ENCODE peak calls at places on chromosomes 13 and 19, in eight cellular contexts. U, M, I, J, T, A, N and L are unnamed samples.

GRCh38 chr13:92938481-92939020 is 288.1 kb upstream of the GPC6 start:
- DNase-seq in T (no peak), M (no peak), J (no peak), I (no peak), N (no peak), A (no peak), U (no peak), L (no peak)

GRCh38 chr13:73406454-73406853 is 347.6 kb downstream of the KLF5 start:
- DNase-seq in U (no peak), I (no peak), M (no peak), A (no peak), T (no peak), J (no peak), N (no peak), L (no peak)

GRCh38 chr13:84430441-84430840 is 548.2 kb upstream of the SLITRK1 start:
- DNase-seq in I (no peak), A (no peak), M (peak), U (no peak), N (no peak), J (no peak), T (no peak), L (no peak)

GRCh38 chr19:52871466-52871865 is 14.0 kb upstream of the ZNF468 start:
- DNase-seq in M (no peak), T (no peak), A (no peak), U (no peak), I (no peak), J (no peak), N (no peak), L (no peak)

GRCh38 chr13:31896427-31896826 is 135.1 kb upstream of the FRY start:
- DNase-seq in I (peak), A (peak), N (no peak), J (no peak), U (no peak), M (peak), T (no peak), L (peak)

GRCh38 chr13:40352385-40352778 is 314.1 kb downstream of the FOXO1 start:
- DNase-seq in T (no peak), U (no peak), N (no peak), I (no peak), A (peak), M (peak), J (no peak), L (no peak)

GRCh38 chr13:76852991-76853390 is 33.2 kb downstream of the KCTD12 start:
- DNase-seq in N (no peak), M (peak), U (no peak), A (no peak), T (no peak), J (no peak), I (no peak), L (no peak)

GRCh38 chr13:97753942-97754670 is 199.4 kb upstream of the IPO5 start:
- DNase-seq in I (no peak), U (no peak), A (no peak), M (no peak), J (no peak), N (no peak), T (no peak), L (no peak)

GRCh38 chr19:1408300-1409203 is 1.2 kb downstream of the DAZAP1 start:
- DNase-seq in I (peak), M (peak), J (no peak), T (peak), N (no peak), U (peak), A (peak), L (no peak)

GRCh38 chr13:109840201-109840892 is 54.0 kb upstream of the IRS2 start:
- DNase-seq in U (no peak), I (no peak), N (no peak), J (no peak), T (no peak), M (peak), A (no peak), L (no peak)

GRCh38 chr13:52010890-52011689 is at the start of gene ATP7B:
- DNase-seq in I (peak), U (no peak), A (no peak), M (no peak), J (no peak), N (peak), T (no peak), L (no peak)

GRCh38 chr13:51585234-51585672 is 991 bp downstream of the WDFY2 start:
- DNase-seq in T (no peak), A (no peak), J (no peak), M (peak), I (no peak), N (no peak), U (no peak), L (no peak)

GRCh38 chr13:114010401-114011101 is 36.7 kb upstream of the C13orf46 start:
- DNase-seq in N (no peak), M (no peak), T (peak), U (no peak), I (no peak), J (no peak), A (no peak), L (no peak)

GRCh38 chr19:53102701-53103140 is 501 bp downstream of the ZNF160 start:
- DNase-seq in T (no peak), U (no peak), N (peak), I (peak), J (no peak), M (peak), A (peak), L (peak)

GRCh38 chr13:30739646-30740642 is 4.6 kb downstream of the ALOX5AP start:
- DNase-seq in T (peak), N (no peak), U (peak), I (no peak), M (peak), J (no peak), A (no peak), L (peak)

GRCh38 chr19:30001794-30002193 is 59.8 kb downstream of the URI1 start:
- DNase-seq in U (no peak), M (peak), A (no peak), N (no peak), J (no peak), T (no peak), I (no peak), L (no peak)

GRCh38 chr13:111153977-111154332 is 38.8 kb downstream of the ARHGEF7 start:
- DNase-seq in A (peak), T (no peak), J (no peak), U (peak), M (no peak), I (no peak), N (no peak), L (no peak)

GRCh38 chr19:40363128-40363527 is 14.6 kb downstream of the PLD3 start:
- DNase-seq in J (no peak), A (no peak), M (peak), I (no peak), U (no peak), T (no peak), N (no peak), L (no peak)

GRCh38 chr19:43318203-43318602 is 35.3 kb upstream of the CD177 start:
- DNase-seq in J (no peak), U (no peak), I (no peak), A (no peak), N (no peak), T (no peak), M (no peak), L (no peak)

GRCh38 chr19:14150041-14150769 is 13.8 kb upstream of the ASF1B start:
- DNase-seq in J (no peak), I (no peak), A (no peak), N (no peak), M (no peak), T (no peak), U (no peak), L (no peak)

GRCh38 chr19:1754651-1755466 is 1.6 kb downstream of the ONECUT3 start:
- DNase-seq in N (no peak), J (no peak), T (no peak), A (no peak), I (no peak), M (no peak), U (no peak), L (no peak)

GRCh38 chr19:42363614-42364346 is 26.3 kb downstream of the CNFN start:
- DNase-seq in U (no peak), J (no peak), A (no peak), T (no peak), M (no peak), N (no peak), I (no peak), L (no peak)

GRCh38 chr19:8484331-8484894 is 18.0 kb downstream of the PRAM1 start:
- DNase-seq in A (peak), I (peak), U (no peak), N (no peak), J (no peak), T (no peak), M (no peak), L (no peak)

GRCh38 chr19:1136201-1136600 is 32.4 kb downstream of the GPX4 start:
- DNase-seq in J (no peak), A (no peak), I (no peak), T (no peak), U (no peak), N (no peak), M (no peak), L (no peak)